ENCODE peak calls at places on chromosomes 12 and 14, in six cellular contexts. X, V, H, A, E and Y are unnamed samples.

GRCh38 chr12:26340649-26341048 is 145.3 kb downstream of the SSPN start:
- DNase-seq in X (no peak), V (no peak), H (peak), A (peak), E (no peak), Y (peak)

GRCh38 chr14:65237023-65237814 is 134.9 kb upstream of the MAX start:
- DNase-seq in X (no peak), V (no peak), H (no peak), A (no peak), E (no peak), Y (no peak)

GRCh38 chr14:104138891-104139459 is 588 bp downstream of the KIF26A start:
- DNase-seq in X (peak), V (peak), H (no peak), A (no peak), E (no peak), Y (no peak)

GRCh38 chr12:1562813-1563412 is 31.5 kb downstream of the FBXL14 start:
- DNase-seq in X (no peak), V (no peak), H (peak), A (no peak), E (peak), Y (no peak)

GRCh38 chr14:28770574-28770973 is 4.0 kb downstream of the FOXG1 start:
- DNase-seq in X (no peak), V (no peak), H (no peak), A (no peak), E (no peak), Y (no peak)

GRCh38 chr12:122185494-122186082 is 2.7 kb downstream of the LRRC43 start:
- DNase-seq in X (no peak), V (no peak), H (no peak), A (no peak), E (no peak), Y (no peak)

GRCh38 chr12:57655541-57656240 is 22.7 kb upstream of the B4GALNT1 start:
- DNase-seq in X (no peak), V (no peak), H (no peak), A (no peak), E (no peak), Y (no peak)

GRCh38 chr12:108825205-108825950 is 32.0 kb downstream of the SSH1 start:
- DNase-seq in X (no peak), V (no peak), H (no peak), A (no peak), E (no peak), Y (no peak)

GRCh38 chr12:104546575-104546974 is 89.8 kb downstream of the CHST11 start:
- DNase-seq in X (no peak), V (no peak), H (peak), A (no peak), E (peak), Y (no peak)

GRCh38 chr14:50659327-50659974 is 8.7 kb downstream of the SAV1 start:
- DNase-seq in X (no peak), V (no peak), H (no peak), A (peak), E (peak), Y (no peak)

GRCh38 chr14:95494456-95494855 is 22.0 kb downstream of the SYNE3 start:
- DNase-seq in X (no peak), V (no peak), H (no peak), A (no peak), E (no peak), Y (no peak)

GRCh38 chr12:132492522-132492921 is 2.6 kb downstream of the FBRSL1 start:
- DNase-seq in X (no peak), V (no peak), H (peak), A (no peak), E (no peak), Y (no peak)

GRCh38 chr12:87661770-87662402 is 367.3 kb downstream of the C12orf50 start:
- DNase-seq in X (no peak), V (no peak), H (no peak), A (no peak), E (no peak), Y (no peak)

GRCh38 chr14:57692671-57693070 is 173.2 kb downstream of the SLC35F4 start:
- DNase-seq in X (no peak), V (no peak), H (peak), A (no peak), E (peak), Y (no peak)

GRCh38 chr12:121278450-121279375 is 17.8 kb downstream of the CAMKK2 start:
- DNase-seq in X (peak), V (no peak), H (peak), A (peak), E (peak), Y (no peak)

GRCh38 chr14:68199465-68200145 is 380.0 kb downstream of the RAD51B start:
- DNase-seq in X (peak), V (no peak), H (no peak), A (peak), E (peak), Y (no peak)

GRCh38 chr14:45091696-45092095 is 7.8 kb downstream of the PRPF39 start:
- DNase-seq in X (no peak), V (no peak), H (no peak), A (no peak), E (no peak), Y (no peak)

GRCh38 chr14:101844219-101844618 is 82.7 kb downstream of the PPP2R5C start:
- DNase-seq in X (peak), V (no peak), H (no peak), A (no peak), E (no peak), Y (no peak)

GRCh38 chr14:101845496-101845895 is 84.0 kb downstream of the PPP2R5C start:
- DNase-seq in X (no peak), V (no peak), H (no peak), A (no peak), E (no peak), Y (no peak)

GRCh38 chr14:101844752-101845151 is 83.2 kb downstream of the PPP2R5C start:
- DNase-seq in X (no peak), V (no peak), H (no peak), A (no peak), E (no peak), Y (no peak)

GRCh38 chr14:101843038-101843437 is 81.5 kb downstream of the PPP2R5C start:
- DNase-seq in X (no peak), V (no peak), H (no peak), A (no peak), E (no peak), Y (no peak)

GRCh38 chr14:101843665-101844064 is 82.2 kb downstream of the PPP2R5C start:
- DNase-seq in X (no peak), V (no peak), H (peak), A (no peak), E (no peak), Y (no peak)
- H3K27ac ChIP-seq in X (peak), V (no peak), H (no peak), A (no peak), E (no peak), Y (no peak)

DNA sequence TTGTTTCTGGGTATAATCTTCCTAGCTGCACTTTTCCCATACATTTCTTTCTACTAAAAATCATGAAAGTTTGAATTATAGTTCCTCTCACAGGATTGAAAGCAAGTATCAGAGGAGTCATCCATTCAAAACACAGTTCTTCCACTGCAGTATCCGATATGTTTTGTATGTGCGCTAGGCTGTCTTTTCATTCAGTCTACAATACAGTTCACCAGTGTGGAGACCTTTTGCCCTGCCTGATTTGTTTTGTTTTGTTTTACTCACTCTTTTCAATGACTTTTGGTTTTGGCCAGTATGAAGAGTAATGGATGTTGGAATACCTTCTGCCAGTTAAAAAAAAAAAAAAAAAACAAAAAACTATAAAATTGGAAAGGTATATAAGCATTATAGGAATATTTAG is 91.4 kb downstream of the FGD4 start:
- DNase-seq in X (no peak), V (no peak), H (no peak), A (no peak), E (peak), Y (no peak)
- H3K27ac ChIP-seq in X (no peak), V (no peak), H (no peak), A (no peak), E (no peak), Y (no peak)

GRCh38 chr14:23174785-23175184 is 8.7 kb downstream of the SLC7A8 start:
- DNase-seq in X (no peak), V (no peak), H (no peak), A (no peak), E (no peak), Y (no peak)
- H3K27ac ChIP-seq in X (no peak), V (no peak), H (no peak), A (no peak), E (no peak), Y (peak)

GRCh38 chr14:99397698-99398097 is 83.0 kb downstream of the SETD3 start:
- DNase-seq in X (no peak), V (no peak), H (no peak), A (no peak), E (no peak), Y (no peak)
- H3K27ac ChIP-seq in X (peak), V (no peak), H (no peak), A (no peak), E (no peak), Y (no peak)

DNA sequence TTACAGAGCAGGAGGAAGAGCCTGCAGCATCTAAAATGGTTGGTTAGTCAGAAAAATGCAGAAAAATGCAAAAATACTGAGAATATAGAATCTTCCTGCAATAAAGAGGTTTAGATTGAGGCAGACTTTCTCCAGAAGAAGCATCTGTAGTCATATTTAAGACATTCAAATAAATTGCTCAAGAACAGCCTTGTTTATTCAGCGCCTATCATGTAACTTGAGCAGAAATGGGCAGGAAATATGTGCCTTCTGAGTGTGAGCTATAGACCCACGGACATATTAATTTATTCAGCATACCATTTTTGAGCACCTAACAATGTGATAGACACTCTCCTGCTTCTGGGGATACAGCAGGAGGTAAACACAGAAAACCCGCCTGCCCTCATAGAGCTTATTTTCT is 102.0 kb upstream of the HIF1A start:
- DNase-seq in X (no peak), V (no peak), H (no peak), A (no peak), E (no peak), Y (no peak)
- H3K27ac ChIP-seq in X (no peak), V (no peak), H (no peak), A (no peak), E (no peak), Y (no peak)

GRCh38 chr14:56358265-56358664 is 221.3 kb upstream of the TMEM260 start:
- DNase-seq in X (no peak), V (no peak), H (no peak), A (no peak), E (no peak), Y (no peak)
- H3K27ac ChIP-seq in X (no peak), V (no peak), H (no peak), A (no peak), E (no peak), Y (no peak)